ENCODE peak calls at places on chromosomes 7 and 10, in nine cellular contexts. Q, F, P, S, J, N, R, C and G are unnamed samples.

GRCh38 chr10:52443419-52444388 is 129.6 kb downstream of the DKK1 start:
- DNase-seq in P (no peak), F (no peak), J (peak), Q (no peak), S (no peak), N (no peak), R (no peak), C (no peak), G (peak)

GRCh38 chr10:120593693-120594092 is 136.7 kb downstream of the PLPP4 start:
- DNase-seq in C (no peak), Q (no peak), F (no peak), S (no peak), J (no peak), R (no peak), P (no peak), N (no peak), G (no peak)

GRCh38 chr10:79082631-79083581 is 14.1 kb downstream of the ZMIZ1 start:
- DNase-seq in R (no peak), S (no peak), P (no peak), J (no peak), Q (peak), C (no peak), F (no peak), N (no peak), G (no peak)

GRCh38 chr7:71787513-71787912 is 624.6 kb downstream of the CALN1 start:
- DNase-seq in Q (no peak), C (no peak), N (no peak), P (no peak), S (no peak), J (no peak), R (no peak), F (no peak), G (no peak)

GRCh38 chr7:36686499-36686898 is 37.8 kb downstream of the AOAH start:
- DNase-seq in F (peak), Q (no peak), S (no peak), C (no peak), J (no peak), P (peak), R (no peak), N (no peak), G (peak)

GRCh38 chr10:14603539-14604102 is 171.1 kb downstream of the FAM107B start:
- DNase-seq in J (no peak), C (no peak), F (no peak), Q (no peak), R (no peak), N (no peak), P (no peak), S (peak), G (no peak)

GRCh38 chr10:126463306-126463705 is 75.0 kb upstream of the ADAM12 start:
- DNase-seq in F (no peak), Q (no peak), J (no peak), P (no peak), N (no peak), R (no peak), S (no peak), C (no peak), G (no peak)

GRCh38 chr10:78844956-78845355 is 223.8 kb upstream of the ZMIZ1 start:
- DNase-seq in R (no peak), J (no peak), N (no peak), C (no peak), P (no peak), F (peak), Q (no peak), S (no peak), G (no peak)

GRCh38 chr7:480531-481218 is 39.0 kb downstream of the PDGFA start:
- DNase-seq in C (no peak), Q (peak), S (no peak), J (no peak), R (no peak), P (no peak), F (peak), N (no peak), G (no peak)

GRCh38 chr10:6195376-6195775 is 7.4 kb upstream of the PFKFB3 start:
- DNase-seq in C (peak), P (no peak), F (no peak), S (no peak), Q (peak), N (no peak), R (no peak), J (no peak), G (no peak)

GRCh38 chr10:127923646-127924045 is 16.7 kb downstream of the PTPRE start:
- DNase-seq in S (no peak), C (no peak), J (no peak), N (no peak), F (no peak), Q (no peak), R (no peak), P (no peak), G (no peak)

GRCh38 chr7:55129409-55130078 is 110.7 kb downstream of the EGFR start:
- DNase-seq in C (no peak), J (no peak), Q (no peak), F (no peak), S (no peak), P (no peak), N (no peak), R (no peak), G (peak)

GRCh38 chr7:80634505-80634904 is 3.9 kb upstream of the CD36 start:
- DNase-seq in C (no peak), N (no peak), Q (no peak), R (no peak), S (no peak), F (no peak), P (no peak), J (peak), G (peak)

GRCh38 chr10:67327626-67328535 is 368.1 kb downstream of the CTNNA3 start:
- DNase-seq in J (no peak), N (no peak), C (no peak), S (no peak), F (no peak), Q (no peak), P (no peak), R (no peak), G (no peak)

GRCh38 chr10:110824660-110825059 is 47.1 kb upstream of the PDCD4 start:
- DNase-seq in Q (no peak), P (no peak), S (no peak), C (no peak), F (peak), R (no peak), N (no peak), J (no peak), G (no peak)

GRCh38 chr10:86262671-86263165 is 103.9 kb downstream of the GRID1 start:
- DNase-seq in F (no peak), Q (no peak), R (no peak), C (no peak), J (no peak), P (no peak), N (no peak), S (peak), G (no peak)
- H3K27ac ChIP-seq in F (no peak), Q (no peak), R (no peak), C (no peak), J (no peak), P (no peak), N (no peak), S (peak), G (no peak)

GRCh38 chr10:113085776-113086175 is 135.7 kb downstream of the TCF7L2 start:
- DNase-seq in N (no peak), S (no peak), P (no peak), F (no peak), C (no peak), J (no peak), R (no peak), Q (no peak), G (no peak)

GRCh38 chr10:113088194-113088593 is 138.1 kb downstream of the TCF7L2 start:
- DNase-seq in R (no peak), Q (no peak), J (no peak), C (no peak), P (no peak), N (no peak), F (no peak), S (no peak), G (no peak)

GRCh38 chr10:113084031-113084430 is 134.0 kb downstream of the TCF7L2 start:
- DNase-seq in N (no peak), Q (no peak), F (no peak), S (no peak), P (no peak), J (no peak), C (no peak), R (no peak), G (no peak)

GRCh38 chr10:113087082-113088029 is 137.3 kb downstream of the TCF7L2 start:
- DNase-seq in P (no peak), N (no peak), J (peak), R (peak), Q (peak), C (peak), S (no peak), F (no peak), G (peak)

GRCh38 chr10:113086282-113086681 is 136.2 kb downstream of the TCF7L2 start:
- DNase-seq in P (no peak), C (no peak), F (no peak), N (no peak), S (no peak), Q (no peak), J (no peak), R (no peak), G (no peak)
- H3K27ac ChIP-seq in P (no peak), C (no peak), F (no peak), N (no peak), S (no peak), Q (no peak), J (peak), R (no peak), G (peak)

GRCh38 chr10:113056468-113057021 is 106.5 kb downstream of the TCF7L2 start:
- DNase-seq in R (no peak), C (no peak), J (no peak), Q (no peak), S (no peak), F (no peak), N (no peak), P (no peak), G (peak)
- H3K27ac ChIP-seq in R (peak), C (no peak), J (peak), Q (no peak), S (no peak), F (no peak), N (peak), P (no peak), G (peak)

GRCh38 chr10:71270821-71271220 is 48.2 kb upstream of the SLC29A3 start:
- DNase-seq in P (no peak), F (no peak), Q (no peak), R (no peak), C (no peak), N (no peak), J (no peak), S (no peak), G (no peak)

GRCh38 chr10:71273506-71273905 is 45.6 kb upstream of the SLC29A3 start:
- DNase-seq in R (no peak), J (no peak), S (no peak), Q (no peak), P (no peak), N (no peak), F (no peak), C (no peak), G (no peak)

GRCh38 chr10:71270301-71270777 is 48.7 kb upstream of the SLC29A3 start:
- DNase-seq in F (peak), R (no peak), S (peak), P (no peak), C (no peak), Q (peak), J (peak), N (no peak), G (peak)

GRCh38 chr10:71271626-71272025 is 47.4 kb upstream of the SLC29A3 start:
- DNase-seq in S (no peak), N (no peak), R (no peak), C (no peak), P (no peak), Q (no peak), J (no peak), F (no peak), G (no peak)

DNA sequence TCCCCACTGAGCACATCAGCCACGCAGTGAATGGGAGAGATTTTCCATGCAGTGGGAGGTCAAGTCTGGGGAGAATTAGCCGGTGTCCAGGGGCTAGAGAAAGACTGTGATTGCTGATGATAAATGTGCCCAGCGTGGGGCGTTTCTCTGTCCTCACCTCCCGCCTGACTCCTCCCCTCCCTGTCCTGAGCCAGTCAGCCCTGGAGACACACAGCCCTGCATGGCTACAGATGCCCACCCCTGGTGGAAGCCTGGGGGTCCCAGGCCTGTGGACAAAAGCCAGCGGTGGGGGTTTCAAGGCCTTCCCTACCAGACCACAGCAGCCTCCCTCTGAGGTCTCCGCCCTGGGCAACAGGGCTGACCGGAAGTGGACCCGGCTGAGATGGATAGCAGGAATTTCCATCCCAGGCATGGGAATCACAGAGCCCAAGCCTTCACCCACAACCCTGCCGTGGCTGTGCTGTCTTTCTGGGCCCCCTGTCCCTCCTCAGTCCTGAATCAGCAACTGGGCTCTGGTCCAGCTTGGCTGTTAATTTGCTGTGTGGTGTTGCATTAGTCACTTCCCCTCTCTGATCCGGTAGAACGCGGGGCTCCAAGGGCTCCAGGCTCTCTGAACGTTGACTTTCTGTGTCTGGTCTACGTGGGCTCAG is 46.8 kb upstream of the SLC29A3 start:
- DNase-seq in S (peak), J (no peak), P (no peak), F (no peak), N (no peak), Q (no peak), R (no peak), C (no peak), G (peak)
- H3K27ac ChIP-seq in S (no peak), J (no peak), P (no peak), F (no peak), N (no peak), Q (no peak), R (no peak), C (no peak), G (peak)

GRCh38 chr10:129956902-129957673 is 7.0 kb downstream of the EBF3 start:
- DNase-seq in Q (no peak), P (no peak), S (no peak), J (no peak), R (no peak), C (no peak), N (no peak), F (no peak), G (no peak)

GRCh38 chr10:129956285-129956649 is 7.8 kb downstream of the EBF3 start:
- DNase-seq in P (no peak), Q (no peak), N (no peak), F (no peak), R (no peak), S (no peak), C (no peak), J (no peak), G (no peak)

GRCh38 chr10:129959544-129960492 is 4.3 kb downstream of the EBF3 start:
- DNase-seq in F (no peak), N (no peak), C (no peak), Q (no peak), S (no peak), R (peak), P (no peak), J (no peak), G (no peak)

GRCh38 chr10:129958686-129959543 is 5.2 kb downstream of the EBF3 start:
- DNase-seq in J (no peak), N (no peak), Q (no peak), R (no peak), S (no peak), C (no peak), P (no peak), F (no peak), G (no peak)

DNA sequence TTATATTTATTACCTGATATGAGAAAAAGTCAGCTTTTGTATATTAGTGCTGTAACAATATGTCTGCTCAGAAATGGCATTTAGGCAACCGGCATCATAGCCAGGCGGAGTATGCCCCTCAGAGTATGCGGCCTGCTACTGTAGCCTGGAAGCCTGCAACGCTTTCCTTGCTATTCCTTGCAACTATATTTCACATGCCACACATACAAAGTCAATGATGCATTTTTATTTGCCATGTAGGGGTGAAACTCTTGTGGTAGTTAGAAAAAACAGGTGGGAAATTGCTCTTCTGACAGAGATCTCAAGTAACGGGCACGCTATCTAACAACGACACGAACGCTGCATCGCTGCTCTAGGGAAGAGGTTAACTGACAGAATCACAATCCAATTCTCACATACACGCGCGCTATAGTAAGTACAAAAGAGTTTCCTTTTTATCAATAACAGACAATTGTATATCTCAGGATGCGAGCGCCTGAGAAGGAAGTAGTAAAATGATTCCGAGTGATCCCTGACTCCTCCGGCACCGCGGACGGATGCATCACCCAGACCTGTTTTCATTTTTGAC is 5.9 kb downstream of the EBF3 start:
- DNase-seq in J (no peak), N (no peak), C (no peak), F (no peak), P (no peak), Q (no peak), R (no peak), S (no peak), G (no peak)
- H3K27ac ChIP-seq in J (no peak), N (peak), C (no peak), F (peak), P (no peak), Q (no peak), R (no peak), S (no peak), G (no peak)

GRCh38 chr7:93890041-93890463 is 501 bp downstream of the TFPI2 start:
- DNase-seq in N (no peak), S (no peak), J (no peak), C (peak), P (no peak), R (peak), F (no peak), Q (peak), G (peak)
- H3K27ac ChIP-seq in N (no peak), S (no peak), J (no peak), C (peak), P (no peak), R (no peak), F (no peak), Q (no peak), G (peak)